ENCODE peak calls at places on chromosomes 11 and 22, in ten cellular contexts. J, T, A, U, S, Z, G, K, H and D are unnamed samples.
A peak's percentile ranks its signal among the peaks of the same experiment; 100 is the strongest.

GRCh38 chr11:121582296-121582695 is 129.5 kb upstream of the SORL1-AS1 start:
- DNase-seq in J (no peak), T (no peak), A (no peak), U (no peak), S (no peak), Z (no peak), G (no peak), K (no peak), H (no peak), D (no peak)

GRCh38 chr11:119316017-119316728 is 757 bp downstream of the MCAM start:
- DNase-seq in J (peak; percentile 64), T (no peak), A (no peak), U (no peak), S (no peak), Z (no peak), G (peak; percentile 61), K (peak; percentile 45), H (no peak), D (no peak)

GRCh38 chr11:3041699-3042098 is 15.5 kb downstream of the CARS1 start:
- DNase-seq in J (peak; percentile 69), T (no peak), A (no peak), U (peak; percentile 2), S (no peak), Z (no peak), G (peak; percentile 79), K (no peak), H (no peak), D (no peak)

GRCh38 chr11:123681007-123681406 is 26.6 kb upstream of the SCN3B start:
- DNase-seq in J (no peak), T (no peak), A (no peak), U (no peak), S (no peak), Z (no peak), G (no peak), K (no peak), H (no peak), D (no peak)

GRCh38 chr22:29536411-29536810 is 17.1 kb downstream of the THOC5 start:
- DNase-seq in J (no peak), T (no peak), A (no peak), U (no peak), S (no peak), Z (no peak), G (no peak), K (no peak), H (no peak), D (no peak)

GRCh38 chr11:27864046-27865025 is 164.1 kb upstream of the BDNF start:
- DNase-seq in J (no peak), T (peak; percentile 39), A (peak; percentile 65), U (no peak), S (no peak), Z (no peak), G (peak; percentile 21), K (no peak), H (no peak), D (peak; percentile 91)

GRCh38 chr22:45125198-45125597 is 38.5 kb upstream of the NUP50 start:
- DNase-seq in J (no peak), T (peak; percentile 57), A (no peak), U (no peak), S (no peak), Z (peak; percentile 52), G (no peak), K (no peak), H (no peak), D (no peak)

GRCh38 chr11:45931739-45932138 is 9.3 kb downstream of the LARGE2 start:
- DNase-seq in J (no peak), T (no peak), A (no peak), U (no peak), S (no peak), Z (no peak), G (no peak), K (peak; percentile 39), H (no peak), D (no peak)

GRCh38 chr11:105929381-105929955 is 92.6 kb downstream of the MSANTD4 start:
- DNase-seq in J (no peak), T (no peak), A (no peak), U (no peak), S (no peak), Z (no peak), G (no peak), K (no peak), H (no peak), D (no peak)

GRCh38 chr11:112655386-112655785 is 305.8 kb upstream of the NCAM1 start:
- DNase-seq in J (peak; percentile 87), T (peak; percentile 86), A (peak; percentile 32), U (no peak), S (no peak), Z (peak; percentile 77), G (peak; percentile 35), K (no peak), H (peak; percentile 33), D (peak; percentile 15)

GRCh38 chr22:22167791-22168189 is 76.8 kb upstream of the VPREB1 start:
- DNase-seq in J (no peak), T (no peak), A (peak; percentile 56), U (no peak), S (no peak), Z (no peak), G (no peak), K (no peak), H (no peak), D (no peak)

GRCh38 chr11:59770869-59771268 is 15.7 kb downstream of the STX3 start:
- DNase-seq in J (no peak), T (no peak), A (no peak), U (no peak), S (no peak), Z (no peak), G (no peak), K (no peak), H (no peak), D (no peak)

GRCh38 chr11:59767212-59767611 is 12.0 kb downstream of the STX3 start:
- DNase-seq in J (no peak), T (no peak), A (no peak), U (no peak), S (peak; percentile 4), Z (no peak), G (no peak), K (no peak), H (no peak), D (no peak)

GRCh38 chr11:59770324-59770723 is 15.1 kb downstream of the STX3 start:
- DNase-seq in J (no peak), T (no peak), A (no peak), U (no peak), S (no peak), Z (no peak), G (no peak), K (no peak), H (no peak), D (no peak)

GRCh38 chr11:59769828-59770227 is 14.7 kb downstream of the STX3 start:
- DNase-seq in J (no peak), T (no peak), A (no peak), U (no peak), S (no peak), Z (no peak), G (no peak), K (no peak), H (no peak), D (no peak)

GRCh38 chr11:59769086-59769485 is 13.9 kb downstream of the STX3 start:
- DNase-seq in J (no peak), T (no peak), A (no peak), U (no peak), S (no peak), Z (no peak), G (no peak), K (no peak), H (no peak), D (no peak)
- H3K4me1 ChIP-seq in J (peaks cover 86% of the 10 kb centered on the region), T (no peaks in the 10 kb centered on the region), A (peaks cover 25% of the 10 kb centered on the region), U (peaks cover 57% of the 10 kb centered on the region), S (peaks cover 36% of the 10 kb centered on the region), Z (no peaks in the 10 kb centered on the region), G (no peaks in the 10 kb centered on the region), K (no peaks in the 10 kb centered on the region), H (peaks cover 38% of the 10 kb centered on the region), D (peaks cover 15% of the 10 kb centered on the region)

GRCh38 chr11:69005183-69005630 is 7.8 kb downstream of the MRGPRF start:
- DNase-seq in J (no peak), T (no peak), A (no peak), U (no peak), S (no peak), Z (no peak), G (no peak), K (no peak), H (no peak), D (no peak)
- H3K4me1 ChIP-seq in J (peaks cover 32% of the 10 kb centered on the region), T (peaks cover 36% of the 10 kb centered on the region), A (peaks cover 47% of the 10 kb centered on the region), U (no peaks in the 10 kb centered on the region), S (no peaks in the 10 kb centered on the region), Z (peaks cover 46% of the 10 kb centered on the region), G (no peaks in the 10 kb centered on the region), K (peaks cover 30% of the 10 kb centered on the region), H (peaks cover 39% of the 10 kb centered on the region), D (no peaks in the 10 kb centered on the region)

GRCh38 chr22:50301581-50301991 is 5.9 kb downstream of the PLXNB2 start:
- DNase-seq in J (no peak), T (no peak), A (peak; percentile 45), U (no peak), S (no peak), Z (no peak), G (no peak), K (no peak), H (peak; percentile 35), D (peak; percentile 49)
- H3K4me1 ChIP-seq in J (peaks cover 100% of the 10 kb centered on the region), T (peaks cover 64% of the 10 kb centered on the region), A (peaks cover 100% of the 10 kb centered on the region), U (no peaks in the 10 kb centered on the region), S (peaks cover 5% of the 10 kb centered on the region), Z (peaks cover 55% of the 10 kb centered on the region), G (peaks cover 69% of the 10 kb centered on the region), K (peaks cover 74% of the 10 kb centered on the region), H (peaks cover 97% of the 10 kb centered on the region), D (peaks cover 22% of the 10 kb centered on the region)

DNA sequence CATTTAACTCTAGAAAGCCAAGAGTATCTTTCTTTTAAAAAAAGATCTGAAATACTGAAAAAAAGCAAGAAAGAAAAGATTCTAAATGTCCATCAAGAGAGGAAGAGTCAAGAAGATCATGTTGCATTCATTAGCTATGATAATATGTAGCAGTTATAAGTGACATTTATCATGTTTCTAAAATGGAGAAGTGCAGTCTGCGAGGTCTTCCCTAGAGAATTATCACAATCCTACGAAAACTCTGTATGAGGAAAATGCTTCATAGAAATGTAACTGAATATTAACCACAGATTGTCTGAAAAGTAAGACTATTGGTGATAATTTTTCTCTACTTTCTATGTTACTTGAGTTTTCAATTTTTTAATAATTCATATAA is 77.4 kb upstream of the USP47 start:
- DNase-seq in J (no peak), T (no peak), A (no peak), U (no peak), S (no peak), Z (no peak), G (no peak), K (no peak), H (no peak), D (no peak)
- H3K4me1 ChIP-seq in J (no peaks in the 10 kb centered on the region), T (no peaks in the 10 kb centered on the region), A (no peaks in the 10 kb centered on the region), U (no peaks in the 10 kb centered on the region), S (no peaks in the 10 kb centered on the region), Z (no peaks in the 10 kb centered on the region), G (no peaks in the 10 kb centered on the region), K (no peaks in the 10 kb centered on the region), H (no peaks in the 10 kb centered on the region), D (no peaks in the 10 kb centered on the region)